ENCODE peak calls at places on chromosomes 1 and 21, in four cellular contexts. Z, E, O and U are unnamed samples.

GRCh38 chr21:42174173-42174572 is 44.8 kb upstream of the ABCG1 start:
- DNase-seq in Z (no peak), E (no peak), O (no peak), U (no peak)

GRCh38 chr1:185964946-185965345 is 230.8 kb downstream of the HMCN1 start:
- DNase-seq in Z (no peak), E (no peak), O (no peak), U (no peak)

GRCh38 chr1:18234790-18235242 is 127.2 kb downstream of the IGSF21 start:
- DNase-seq in Z (peak), E (peak), O (no peak), U (peak)

GRCh38 chr1:98046031-98046641 is 125.3 kb upstream of the DPYD start:
- DNase-seq in Z (no peak), E (no peak), O (no peak), U (no peak)

GRCh38 chr1:233340031-233340555 is 12.6 kb downstream of the MAP3K21 start:
- DNase-seq in Z (no peak), E (no peak), O (no peak), U (no peak)

GRCh38 chr1:31421404-31422040 is 8.5 kb downstream of the SERINC2 start:
- DNase-seq in Z (no peak), E (peak), O (no peak), U (no peak)

GRCh38 chr1:40646385-40646784 is 19.1 kb downstream of the RIMS3 start:
- DNase-seq in Z (no peak), E (no peak), O (no peak), U (no peak)

GRCh38 chr1:75330633-75331032 is 196.4 kb downstream of the LHX8 start:
- DNase-seq in Z (no peak), E (no peak), O (no peak), U (no peak)

GRCh38 chr21:46057111-46057709 is 40.7 kb upstream of the COL6A2 start:
- DNase-seq in Z (no peak), E (no peak), O (no peak), U (no peak)

GRCh38 chr1:229128209-229128608 is 142.7 kb upstream of the RAB4A start:
- DNase-seq in Z (no peak), E (no peak), O (no peak), U (no peak)

GRCh38 chr1:23984417-23985186 is 4.5 kb upstream of the SRSF10 start:
- DNase-seq in Z (no peak), E (no peak), O (no peak), U (no peak)

GRCh38 chr1:53376041-53376461 is 48.2 kb upstream of the LRP8 start:
- DNase-seq in Z (no peak), E (no peak), O (no peak), U (no peak)

GRCh38 chr1:199687321-199687720 is 340.2 kb upstream of the NR5A2 start:
- DNase-seq in Z (no peak), E (no peak), O (no peak), U (no peak)

GRCh38 chr1:84855947-84856660 is 36.9 kb downstream of the LPAR3 start:
- DNase-seq in Z (no peak), E (no peak), O (no peak), U (no peak)

GRCh38 chr21:26170471-26171309 is at the start of gene APP:
- DNase-seq in Z (peak), E (peak), O (no peak), U (peak)

GRCh38 chr1:24961961-24962861 is 32.1 kb upstream of the RUNX3 start:
- DNase-seq in Z (no peak), E (no peak), O (no peak), U (no peak)

GRCh38 chr1:13808729-13809131 is 108.7 kb downstream of the PRDM2 start:
- DNase-seq in Z (no peak), E (no peak), O (no peak), U (no peak)

GRCh38 chr1:226719596-226720386 is 19.3 kb downstream of the ITPKB start:
- DNase-seq in Z (no peak), E (no peak), O (no peak), U (no peak)